ENCODE peak calls at places on chromosome 1, in six cellular contexts. Z is tibial artery, Q is bronchial epithelial cell, I is neural crest cell, P is SK-N-SH, Y is type B pancreatic cell. M is an unnamed sample.
A peak's percentile ranks its signal among the peaks of the same experiment; 100 is the strongest.

GRCh38 chr1:238980053-238980452 is 406.3 kb upstream of the CHRM3 start:
- DNase-seq in Z (no peak), Q (no peak), I (no peak), P (no peak), Y (no peak), M (no peak)

GRCh38 chr1:25703671-25704637 is 87.4 kb downstream of the MAN1C1 start:
- DNase-seq in Z (no peak), Q (no peak), I (no peak), P (peak; percentile 70), Y (no peak), M (peak; percentile 38)

GRCh38 chr1:209840611-209841010 is 12.8 kb downstream of the UTP25 start:
- DNase-seq in Z (no peak), Q (no peak), I (no peak), P (no peak), Y (no peak), M (no peak)

GRCh38 chr1:56788588-56788987 is 30.6 kb downstream of the FYB2 start:
- DNase-seq in Z (no peak), Q (peak; percentile 8), I (no peak), P (peak; percentile 9), Y (no peak), M (no peak)

GRCh38 chr1:115670476-115671175 is 28.9 kb downstream of the VANGL1 start:
- DNase-seq in Z (no peak), Q (peak; percentile 17), I (no peak), P (no peak), Y (no peak), M (no peak)

GRCh38 chr1:34870395-34870794 is 10.8 kb upstream of the SMIM12 start:
- DNase-seq in Z (no peak), Q (no peak), I (no peak), P (peak; percentile 80), Y (no peak), M (no peak)

GRCh38 chr1:40270152-40270834 is 12.3 kb downstream of the ZMPSTE24 start:
- DNase-seq in Z (no peak), Q (peak; percentile 90), I (no peak), P (no peak), Y (no peak), M (no peak)

GRCh38 chr1:61202854-61203603 is 120.7 kb downstream of the NFIA start:
- DNase-seq in Z (no peak), Q (peak; percentile 68), I (no peak), P (no peak), Y (no peak), M (no peak)

GRCh38 chr1:59079434-59080135 is 217.3 kb upstream of the FGGY start:
- DNase-seq in Z (no peak), Q (no peak), I (no peak), P (no peak), Y (no peak), M (no peak)

GRCh38 chr1:31881698-31882000 is 56.5 kb downstream of the PTP4A2 start:
- DNase-seq in Z (no peak), Q (no peak), I (no peak), P (no peak), Y (no peak), M (no peak)

GRCh38 chr1:93180723-93181613 is at the start of gene CCDC18:
- DNase-seq in Z (no peak), Q (peak; percentile 37), I (no peak), P (peak; percentile 49), Y (no peak), M (no peak)

DNA sequence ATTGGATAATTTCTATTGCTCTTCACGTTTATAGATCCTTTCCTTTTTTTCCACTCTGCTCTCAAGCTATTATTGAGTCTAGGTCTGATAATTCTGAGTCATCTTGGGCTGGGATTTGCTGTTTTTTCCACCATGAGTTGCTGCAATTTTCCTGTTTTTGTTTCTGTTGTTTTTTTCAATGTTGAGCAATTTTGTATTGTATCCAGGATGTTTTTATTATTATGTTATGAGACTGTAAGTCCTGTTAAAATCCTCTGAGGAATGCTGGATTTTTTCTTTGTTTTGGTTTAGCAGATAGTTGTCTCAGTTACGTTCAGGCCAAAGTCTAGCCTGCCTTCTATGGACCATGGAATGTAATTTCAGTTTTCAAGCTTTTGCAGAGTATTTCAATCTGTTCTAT is 13.0 kb upstream of the SLC35A3 start:
- DNase-seq in Z (no peak), Q (peak; percentile 24), I (no peak), P (no peak), Y (no peak), M (no peak)
- TF ChIP-seq CTCF in Z (no peak), Q (no peak), I (no peak), P (no peak), Y (no peak), M (no peak)

DNA sequence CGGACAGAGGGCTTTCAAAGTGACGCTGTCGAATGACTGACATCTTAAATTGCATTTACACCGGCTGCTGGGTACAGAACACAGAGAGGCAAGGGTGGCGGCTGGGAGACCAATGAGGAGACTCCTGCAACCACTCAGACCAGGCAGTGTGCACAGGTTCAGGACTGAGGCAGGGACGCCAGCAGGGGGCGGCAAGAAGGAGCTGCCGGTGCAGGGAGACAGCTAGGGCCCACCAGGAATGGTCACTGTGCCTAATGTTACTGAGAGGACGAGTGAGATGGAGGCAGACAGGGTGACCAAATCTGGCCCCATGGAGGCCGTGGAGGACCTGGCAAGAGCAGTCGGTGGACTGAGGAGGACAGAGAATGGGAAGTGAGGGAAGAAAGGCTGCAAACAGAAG is 23.5 kb downstream of the GLIS1 start:
- DNase-seq in Z (no peak), Q (no peak), I (peak; percentile 64), P (peak; percentile 64), Y (no peak), M (no peak)
- TF ChIP-seq CTCF in Z (no peak), Q (peak; percentile 49), I (peak; percentile 60), P (peak; percentile 61), Y (peak; percentile 73), M (no peak)

GRCh38 chr1:78377356-78377928 is 113.3 kb upstream of the PTGFR start:
- DNase-seq in Z (no peak), Q (peak; percentile 62), I (no peak), P (no peak), Y (no peak), M (no peak)
- TF ChIP-seq CTCF in Z (no peak), Q (no peak), I (no peak), P (no peak), Y (no peak), M (no peak)

GRCh38 chr1:44481701-44482100 is 76.6 kb downstream of the RNF220 start:
- DNase-seq in Z (no peak), Q (no peak), I (no peak), P (no peak), Y (no peak), M (no peak)
- TF ChIP-seq CTCF in Z (no peak), Q (no peak), I (no peak), P (no peak), Y (no peak), M (no peak)

GRCh38 chr1:1344672-1345361 is 4.4 kb downstream of the DVL1 start:
- DNase-seq in Z (no peak), Q (peak; percentile 94), I (no peak), P (peak; percentile 85), Y (no peak), M (no peak)
- TF ChIP-seq CTCF in Z (no peak), Q (peak; percentile 46), I (peak; percentile 61), P (peak; percentile 57), Y (peak; percentile 70), M (no peak)

GRCh38 chr1:7754234-7754633 is 16.9 kb upstream of the VAMP3 start:
- DNase-seq in Z (no peak), Q (no peak), I (no peak), P (no peak), Y (no peak), M (no peak)

GRCh38 chr1:7752512-7753417 is 18.3 kb upstream of the VAMP3 start:
- DNase-seq in Z (peak; percentile 69), Q (peak; percentile 53), I (peak; percentile 69), P (peak; percentile 62), Y (no peak), M (no peak)

GRCh38 chr1:7751174-7751573 is 19.9 kb upstream of the VAMP3 start:
- DNase-seq in Z (no peak), Q (no peak), I (no peak), P (no peak), Y (no peak), M (no peak)

GRCh38 chr1:7760245-7760644 is 10.9 kb upstream of the VAMP3 start:
- DNase-seq in Z (no peak), Q (no peak), I (no peak), P (no peak), Y (no peak), M (no peak)

GRCh38 chr1:7755448-7755847 is 15.6 kb upstream of the VAMP3 start:
- DNase-seq in Z (no peak), Q (no peak), I (no peak), P (peak; percentile 37), Y (no peak), M (no peak)
- TF ChIP-seq CTCF in Z (no peak), Q (no peak), I (peak; percentile 57), P (peak; percentile 53), Y (peak; percentile 76), M (no peak)

DNA sequence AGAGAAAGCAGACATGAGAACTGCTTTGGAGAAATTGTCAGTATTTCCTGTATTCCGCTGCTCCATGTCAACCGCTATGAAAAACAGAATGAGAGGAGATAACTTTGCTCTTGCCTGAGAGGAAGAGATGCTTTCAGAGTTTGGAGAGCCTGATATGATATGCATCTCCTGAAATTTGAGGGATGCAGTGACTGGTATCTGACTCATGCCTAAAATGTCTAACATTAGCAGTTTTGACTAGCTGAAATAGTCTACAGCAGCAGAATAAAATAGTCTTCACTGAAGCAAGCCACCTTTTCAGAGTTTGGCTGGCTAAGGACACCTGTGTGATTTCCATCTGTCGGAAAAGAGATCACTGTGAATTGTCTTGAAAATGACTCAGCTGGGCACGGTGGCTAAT is 165.8 kb upstream of the LRRC7 start:
- DNase-seq in Z (no peak), Q (no peak), I (no peak), P (no peak), Y (no peak), M (no peak)
- TF ChIP-seq CTCF in Z (no peak), Q (no peak), I (no peak), P (no peak), Y (no peak), M (no peak)

GRCh38 chr1:205240569-205240968 is 12.8 kb downstream of the TMCC2 start:
- DNase-seq in Z (no peak), Q (no peak), I (no peak), P (no peak), Y (no peak), M (no peak)
- TF ChIP-seq CTCF in Z (no peak), Q (no peak), I (no peak), P (no peak), Y (no peak), M (no peak)